ENCODE peak calls at places on chromosomes 12 and 14, in eight cellular contexts. Y is tibial nerve, D is cardiac muscle cell, C is prostate gland, Q is upper lobe of right lung, K is suprapubic skin, I is tibial artery, S is GM23248. H is an unnamed sample.

GRCh38 chr12:60148109-60148508 is 552.3 kb downstream of the SLC16A7 start:
- DNase-seq in Y (no peak), D (no peak), C (no peak), Q (no peak), K (no peak), I (no peak), S (peak; percentile 94), H (no peak)

GRCh38 chr12:66061557-66062279 is 68.8 kb downstream of the LLPH start:
- DNase-seq in Y (no peak), D (no peak), C (no peak), Q (no peak), K (no peak), I (no peak), S (no peak), H (no peak)

GRCh38 chr12:45646851-45647581 is 82.5 kb upstream of the ARID2 start:
- DNase-seq in Y (no peak), D (no peak), C (no peak), Q (no peak), K (no peak), I (no peak), S (no peak), H (no peak)

GRCh38 chr14:65356327-65356836 is 56.1 kb upstream of the FUT8 start:
- DNase-seq in Y (no peak), D (no peak), C (no peak), Q (no peak), K (no peak), I (no peak), S (peak; percentile 95), H (no peak)

GRCh38 chr14:86203843-86204242 is 673.9 kb downstream of the FLRT2 start:
- DNase-seq in Y (no peak), D (no peak), C (no peak), Q (no peak), K (no peak), I (no peak), S (no peak), H (no peak)

GRCh38 chr12:17577405-17577804 is 512.6 kb downstream of the RERGL start:
- DNase-seq in Y (no peak), D (no peak), C (no peak), Q (no peak), K (no peak), I (no peak), S (no peak), H (no peak)

GRCh38 chr14:89386214-89386886 is 30.7 kb downstream of the FOXN3 start:
- DNase-seq in Y (no peak), D (no peak), C (no peak), Q (no peak), K (no peak), I (no peak), S (peak; percentile 74), H (no peak)

GRCh38 chr14:22570132-22570949 is 18.7 kb downstream of the DAD1 start:
- DNase-seq in Y (peak; percentile 99), D (peak; percentile 86), C (peak; percentile 80), Q (no peak), K (peak; percentile 81), I (peak; percentile 82), S (peak; percentile 76), H (peak; percentile 74)

GRCh38 chr12:50283924-50284236 is 560 bp upstream of the LIMA1 start:
- DNase-seq in Y (no peak), D (peak; percentile 2), C (no peak), Q (no peak), K (no peak), I (no peak), S (peak; percentile 60), H (no peak)

GRCh38 chr12:53961025-53961761 is 6.5 kb downstream of the HOXC12 start:
- DNase-seq in Y (no peak), D (no peak), C (no peak), Q (no peak), K (no peak), I (no peak), S (no peak), H (no peak)

GRCh38 chr14:57389646-57390036 is 745 bp upstream of the NAA30 start:
- DNase-seq in Y (no peak), D (no peak), C (peak; percentile 7), Q (no peak), K (no peak), I (no peak), S (no peak), H (no peak)

GRCh38 chr12:50282581-50283229 is 615 bp downstream of the LIMA1 start:
- DNase-seq in Y (peak; percentile 42), D (no peak), C (peak; percentile 44), Q (no peak), K (no peak), I (peak; percentile 33), S (peak; percentile 86), H (no peak)

GRCh38 chr12:32226768-32227167 is 120.1 kb downstream of the BICD1 start:
- DNase-seq in Y (no peak), D (no peak), C (no peak), Q (no peak), K (no peak), I (no peak), S (no peak), H (no peak)

GRCh38 chr12:93572712-93573551 is 457 bp downstream of the SOCS2 start:
- DNase-seq in Y (no peak), D (peak; percentile 74), C (no peak), Q (peak; percentile 68), K (peak; percentile 81), I (peak; percentile 29), S (peak; percentile 76), H (no peak)

GRCh38 chr12:6954316-6954710 is 3.2 kb downstream of the PTPN6 start:
- DNase-seq in Y (no peak), D (no peak), C (no peak), Q (no peak), K (no peak), I (no peak), S (no peak), H (no peak)

GRCh38 chr12:105677672-105678071 is 347.2 kb downstream of the C12orf75 start:
- DNase-seq in Y (no peak), D (no peak), C (no peak), Q (no peak), K (no peak), I (no peak), S (no peak), H (no peak)

GRCh38 chr14:102452302-102452701 is 57.3 kb downstream of the ANKRD9 start:
- DNase-seq in Y (no peak), D (no peak), C (no peak), Q (no peak), K (no peak), I (no peak), S (no peak), H (no peak)
- H3K27ac ChIP-seq in Y (no peak overlapping the region), D (no peak overlapping the region), C (no peak overlapping the region), Q (no peak overlapping the region), K (no peak overlapping the region), I (no peak overlapping the region), S (no peak overlapping the region), H (no peak overlapping the region)

GRCh38 chr14:67221982-67222328 is 19.3 kb upstream of the PALS1 start:
- DNase-seq in Y (no peak), D (no peak), C (no peak), Q (no peak), K (no peak), I (no peak), S (no peak), H (no peak)

GRCh38 chr14:67218126-67218525 is 23.1 kb upstream of the PALS1 start:
- DNase-seq in Y (no peak), D (no peak), C (no peak), Q (no peak), K (no peak), I (no peak), S (no peak), H (no peak)

DNA sequence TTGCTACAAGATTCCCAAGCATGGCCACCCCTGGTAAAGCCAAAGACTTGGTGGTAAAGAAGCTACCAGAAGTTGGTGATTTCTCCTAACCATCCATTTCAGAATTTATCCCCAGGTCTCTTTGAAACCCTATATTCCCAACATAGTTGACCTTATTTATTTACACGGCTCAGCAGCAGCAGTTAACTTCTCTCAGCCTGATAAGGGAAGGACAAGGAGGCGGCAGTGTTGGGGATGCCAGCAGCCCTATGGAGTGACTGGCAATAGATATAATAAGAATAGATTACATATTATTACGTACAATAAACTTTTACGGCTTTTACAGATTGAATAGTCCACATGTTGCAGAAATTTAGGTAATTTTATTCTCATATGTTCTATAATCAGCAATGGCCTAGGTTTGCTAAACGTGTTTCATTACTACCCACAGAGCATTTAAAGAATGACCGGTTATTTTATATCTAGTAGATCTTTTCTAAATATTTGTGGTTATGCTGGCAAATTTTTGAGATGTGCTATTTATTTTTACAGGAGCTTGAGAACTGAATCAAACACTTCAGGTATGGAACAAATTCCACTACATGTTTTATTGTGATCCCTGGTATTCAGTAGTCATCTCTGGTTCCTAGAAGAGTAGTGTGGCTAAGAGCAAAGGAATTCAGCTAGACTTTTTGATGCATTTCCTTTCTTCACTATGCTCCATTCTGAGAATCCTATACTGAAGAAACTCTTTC is 19.8 kb upstream of the PALS1 start:
- DNase-seq in Y (no peak), D (no peak), C (no peak), Q (no peak), K (no peak), I (no peak), S (peak; percentile 68), H (no peak)
- H3K27ac ChIP-seq in Y (no peak overlapping the region), D (no peak overlapping the region), C (no peak overlapping the region), Q (no peak overlapping the region), K (no peak overlapping the region), I (no peak overlapping the region), S (peak overlapping the region; percentile 1), H (no peak overlapping the region)

DNA sequence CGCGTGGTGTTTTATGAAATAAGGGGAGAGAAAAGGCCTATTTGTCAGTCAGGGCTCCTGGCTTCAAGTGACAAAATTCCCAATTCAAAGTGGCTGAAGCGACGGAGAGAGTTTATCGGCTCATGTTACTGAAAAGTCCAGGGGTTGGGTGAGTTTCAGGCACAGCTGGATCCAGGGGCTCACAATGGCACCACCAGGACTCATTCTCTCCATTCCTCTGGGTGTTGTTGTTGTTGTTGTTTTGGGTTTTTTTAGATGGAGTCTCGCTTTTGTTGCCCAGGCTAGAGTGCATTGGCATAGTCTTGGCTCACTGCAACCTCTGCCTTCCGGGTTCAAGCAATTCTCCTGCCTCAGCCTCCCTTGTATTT is 119.4 kb downstream of the SCARB1 start:
- DNase-seq in Y (no peak), D (no peak), C (no peak), Q (no peak), K (no peak), I (no peak), S (no peak), H (no peak)
- H3K27ac ChIP-seq in Y (no peak overlapping the region), D (peak overlapping the region; percentile 2), C (peak overlapping the region; percentile 30), Q (no peak overlapping the region), K (no peak overlapping the region), I (peak overlapping the region; percentile 19), S (no peak overlapping the region), H (peak overlapping the region; percentile 98)

GRCh38 chr12:107415834-107416233 is 269.8 kb upstream of the PWP1 start:
- DNase-seq in Y (no peak), D (no peak), C (no peak), Q (no peak), K (no peak), I (no peak), S (peak; percentile 83), H (no peak)

GRCh38 chr12:107406932-107407331 is 278.7 kb upstream of the PWP1 start:
- DNase-seq in Y (no peak), D (no peak), C (no peak), Q (no peak), K (no peak), I (no peak), S (no peak), H (no peak)

GRCh38 chr12:107417004-107417403 is 268.6 kb upstream of the PWP1 start:
- DNase-seq in Y (no peak), D (no peak), C (no peak), Q (no peak), K (no peak), I (no peak), S (no peak), H (no peak)

GRCh38 chr12:107415066-107415465 is 270.5 kb upstream of the PWP1 start:
- DNase-seq in Y (no peak), D (no peak), C (no peak), Q (no peak), K (no peak), I (no peak), S (peak; percentile 89), H (no peak)

GRCh38 chr12:107411792-107412535 is 273.6 kb upstream of the PWP1 start:
- DNase-seq in Y (no peak), D (no peak), C (no peak), Q (no peak), K (no peak), I (no peak), S (peak; percentile 95), H (no peak)
- H3K27ac ChIP-seq in Y (no peak overlapping the region), D (no peak overlapping the region), C (no peak overlapping the region), Q (no peak overlapping the region), K (no peak overlapping the region), I (no peak overlapping the region), S (peak overlapping the region; percentile 30), H (no peak overlapping the region)

H was measured in substantia nigra.